ENCODE peak calls at places on chromosomes 2 and 18, in eight cellular contexts. G is adrenal gland, P is AG04450, M is hepatocyte, N is cardiac fibroblast, H is tibial nerve, K is fibroblast of the aortic adventitia, C is astrocyte of the spinal cord. X is an unnamed sample.
A peak's percentile ranks its signal among the peaks of the same experiment; 100 is the strongest.

GRCh38 chr2:3751832-3752231 is 48.5 kb downstream of the DCDC2C start:
- DNase-seq in G (no peak), P (no peak), M (no peak), N (no peak), H (no peak), K (no peak), C (no peak), X (no peak)

GRCh38 chr2:72605836-72606442 is 219.9 kb downstream of the EXOC6B start:
- DNase-seq in G (no peak), P (no peak), M (peak; percentile 25), N (peak; percentile 45), H (peak; percentile 13), K (peak; percentile 56), C (peak; percentile 25), X (peak; percentile 16)

GRCh38 chr2:26164231-26164630 is 8.7 kb upstream of the GAREM2 start:
- DNase-seq in G (no peak), P (no peak), M (no peak), N (no peak), H (no peak), K (no peak), C (no peak), X (no peak)

GRCh38 chr2:55992465-55992864 is 68.9 kb upstream of the EFEMP1 start:
- DNase-seq in G (peak; percentile 41), P (peak; percentile 95), M (peak; percentile 36), N (peak; percentile 99), H (no peak), K (peak; percentile 100), C (peak; percentile 98), X (no peak)

GRCh38 chr2:101253713-101254085 is 1.0 kb downstream of the CNOT11 start:
- DNase-seq in G (no peak), P (no peak), M (no peak), N (peak; percentile 15), H (no peak), K (peak; percentile 18), C (peak; percentile 15), X (no peak)

GRCh38 chr18:12307871-12308385 is at the start of gene TUBB6:
- DNase-seq in G (peak; percentile 38), P (no peak), M (peak; percentile 83), N (peak; percentile 82), H (peak; percentile 49), K (peak; percentile 77), C (peak; percentile 78), X (peak; percentile 91)

GRCh38 chr2:220277445-220277960 is 650.1 kb downstream of the SLC4A3 start:
- DNase-seq in G (no peak), P (peak; percentile 68), M (peak; percentile 29), N (peak; percentile 74), H (peak; percentile 47), K (peak; percentile 98), C (peak; percentile 86), X (no peak)

GRCh38 chr2:190119948-190120347 is 57.4 kb upstream of the MSTN start:
- DNase-seq in G (no peak), P (no peak), M (no peak), N (peak; percentile 27), H (no peak), K (no peak), C (no peak), X (no peak)

GRCh38 chr2:218954541-218955300 is 4.7 kb upstream of the CDK5R2 start:
- DNase-seq in G (no peak), P (no peak), M (no peak), N (no peak), H (no peak), K (no peak), C (no peak), X (no peak)

GRCh38 chr2:79271456-79271855 is 111.9 kb upstream of the REG3A start:
- DNase-seq in G (no peak), P (no peak), M (no peak), N (no peak), H (no peak), K (no peak), C (no peak), X (no peak)

GRCh38 chr18:63290456-63291200 is 28.9 kb downstream of the BCL2 start:
- DNase-seq in G (no peak), P (no peak), M (no peak), N (no peak), H (no peak), K (no peak), C (no peak), X (no peak)

GRCh38 chr2:227177592-227178336 is 13.3 kb downstream of the COL4A3 start:
- DNase-seq in G (no peak), P (no peak), M (no peak), N (no peak), H (no peak), K (no peak), C (no peak), X (no peak)

GRCh38 chr2:177551989-177552413 is 159.4 kb downstream of the AGPS start:
- DNase-seq in G (peak; percentile 30), P (no peak), M (peak; percentile 44), N (peak; percentile 21), H (peak; percentile 17), K (peak; percentile 23), C (no peak), X (no peak)

GRCh38 chr2:149221898-149222297 is 108.5 kb upstream of the LYPD6 start:
- DNase-seq in G (no peak), P (no peak), M (no peak), N (no peak), H (no peak), K (no peak), C (no peak), X (no peak)

GRCh38 chr2:237213325-237214040 is 127.8 kb downstream of the COPS8 start:
- DNase-seq in G (peak; percentile 89), P (no peak), M (peak; percentile 66), N (peak; percentile 92), H (no peak), K (peak; percentile 90), C (peak; percentile 89), X (no peak)

GRCh38 chr18:62088146-62088545 is 98.7 kb downstream of the PIGN start:
- DNase-seq in G (no peak), P (no peak), M (no peak), N (peak; percentile 54), H (no peak), K (peak; percentile 34), C (no peak), X (no peak)

DNA sequence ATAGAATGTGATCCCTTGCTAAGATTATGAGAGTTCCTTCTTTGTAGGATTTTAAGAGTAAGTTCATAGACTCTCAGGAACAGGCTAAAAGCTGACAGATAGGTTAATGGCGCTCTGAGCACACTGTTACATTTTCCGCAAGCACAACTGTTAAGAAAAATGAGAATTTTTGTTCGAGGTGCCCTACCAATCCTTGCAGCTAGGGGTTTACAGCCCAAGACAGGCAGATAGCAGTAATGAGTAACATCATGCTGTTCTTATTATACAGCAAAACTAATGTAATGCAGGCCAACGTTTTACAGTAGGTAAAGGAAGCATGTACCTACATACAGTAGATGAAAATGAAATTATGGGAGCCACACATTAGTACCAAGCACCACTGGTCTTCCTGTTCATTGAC is 11.2 kb upstream of the BOD1L2 start:
- DNase-seq in G (no peak), P (no peak), M (no peak), N (no peak), H (no peak), K (no peak), C (no peak), X (no peak)
- TF ChIP-seq CTCF in G (no peak), P (peak; percentile 26), M (peak; percentile 3), N (peak; percentile 24), H (no peak), K (peak; percentile 43), C (peak; percentile 1), X (no peak)

GRCh38 chr2:196239622-196240587 is 68.5 kb upstream of the STK17B start:
- DNase-seq in G (peak; percentile 63), P (no peak), M (no peak), N (peak; percentile 91), H (peak; percentile 44), K (peak; percentile 77), C (peak; percentile 82), X (peak; percentile 61)
- TF ChIP-seq CTCF in G (no peak), P (no peak), M (no peak), N (peak; percentile 34), H (no peak), K (no peak), C (no peak), X (no peak)

GRCh38 chr2:152562208-152562884 is 154.9 kb downstream of the PRPF40A start:
- DNase-seq in G (no peak), P (no peak), M (no peak), N (no peak), H (no peak), K (no peak), C (no peak), X (no peak)
- TF ChIP-seq CTCF in G (no peak), P (no peak), M (no peak), N (no peak), H (no peak), K (no peak), C (no peak), X (no peak)

DNA sequence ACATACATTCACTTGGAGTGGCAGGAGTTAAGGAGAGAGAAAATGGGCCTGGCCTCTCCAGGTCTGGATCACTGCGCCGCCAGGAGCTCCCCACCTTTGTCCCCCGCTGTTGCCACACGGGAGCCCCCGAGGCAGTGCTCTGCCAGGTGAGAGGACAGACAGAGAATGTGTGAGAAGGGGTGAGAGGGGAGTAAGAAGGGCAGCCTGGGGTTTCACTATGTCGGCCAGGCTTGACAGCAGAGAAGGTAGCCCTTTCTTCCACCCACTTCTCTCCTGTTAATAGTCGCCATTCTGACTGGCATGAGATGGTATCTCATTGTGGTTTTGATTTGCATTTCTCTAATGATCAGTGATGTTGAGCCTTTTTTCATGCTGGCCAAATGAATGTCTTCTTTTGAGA is 26.2 kb upstream of the ARHGEF4 start:
- DNase-seq in G (no peak), P (no peak), M (no peak), N (no peak), H (no peak), K (no peak), C (no peak), X (no peak)
- TF ChIP-seq CTCF in G (no peak), P (no peak), M (no peak), N (no peak), H (no peak), K (no peak), C (no peak), X (no peak)

GRCh38 chr2:118310016-118310877 is 222.0 kb downstream of the INSIG2 start:
- DNase-seq in G (no peak), P (no peak), M (peak; percentile 71), N (peak; percentile 33), H (peak; percentile 15), K (peak; percentile 36), C (peak; percentile 62), X (peak; percentile 56)

GRCh38 chr2:118315606-118316005 is 227.3 kb downstream of the INSIG2 start:
- DNase-seq in G (no peak), P (no peak), M (no peak), N (no peak), H (no peak), K (no peak), C (no peak), X (no peak)

GRCh38 chr2:118309201-118310015 is 221.1 kb downstream of the INSIG2 start:
- DNase-seq in G (no peak), P (no peak), M (no peak), N (no peak), H (no peak), K (no peak), C (no peak), X (no peak)

GRCh38 chr2:118310878-118311442 is 222.7 kb downstream of the INSIG2 start:
- DNase-seq in G (no peak), P (no peak), M (peak; percentile 54), N (no peak), H (no peak), K (no peak), C (peak; percentile 2), X (peak; percentile 13)

GRCh38 chr2:118312963-118313756 is 224.9 kb downstream of the INSIG2 start:
- DNase-seq in G (no peak), P (no peak), M (no peak), N (no peak), H (no peak), K (no peak), C (no peak), X (no peak)
- TF ChIP-seq CTCF in G (no peak), P (peak; percentile 12), M (no peak), N (no peak), H (no peak), K (no peak), C (no peak), X (no peak)

X was measured in GM10248.